ENCODE peak calls at places on chromosomes 6 and 20, in six cellular contexts. One of them, this sample, is unnamed.
A peak's percentile ranks its signal among the peaks of the same experiment; 100 is the strongest.

GRCh38 chr20:44621939-44622338 is 29.6 kb downstream of the ADA start:
- DNase-seq in GM12892: no peak
- DNase-seq in body of pancreas: no peak
- DNase-seq in Peyer's patch: no peak
- DNase-seq in endothelial cell of umbilical vein: no peak
- DNase-seq in ovary: no peak
- DNase-seq in this sample: no peak

GRCh38 chr20:34907616-34908469 is 31.4 kb downstream of the ACSS2 start:
- DNase-seq in ovary: peak; percentile 39
- DNase-seq in Peyer's patch: no peak
- DNase-seq in endothelial cell of umbilical vein: peak; percentile 97
- DNase-seq in GM12892: no peak
- DNase-seq in body of pancreas: peak; percentile 59
- DNase-seq in this sample: no peak

GRCh38 chr20:35295058-35295457 is 2.8 kb upstream of the FAM83C start:
- DNase-seq in GM12892: no peak
- DNase-seq in Peyer's patch: no peak
- DNase-seq in body of pancreas: no peak
- DNase-seq in endothelial cell of umbilical vein: no peak
- DNase-seq in ovary: no peak
- DNase-seq in this sample: no peak

GRCh38 chr6:20416567-20417345 is 15.1 kb downstream of the E2F3 start:
- DNase-seq in ovary: no peak
- DNase-seq in body of pancreas: no peak
- DNase-seq in GM12892: no peak
- DNase-seq in endothelial cell of umbilical vein: no peak
- DNase-seq in Peyer's patch: no peak
- DNase-seq in this sample: no peak

GRCh38 chr6:99933129-99933528 is 60.9 kb downstream of the MCHR2 start:
- DNase-seq in ovary: no peak
- DNase-seq in Peyer's patch: no peak
- DNase-seq in body of pancreas: no peak
- DNase-seq in GM12892: no peak
- DNase-seq in endothelial cell of umbilical vein: no peak
- DNase-seq in this sample: no peak

GRCh38 chr6:133888931-133889556 is at the start of gene TCF21:
- DNase-seq in Peyer's patch: no peak
- DNase-seq in endothelial cell of umbilical vein: no peak
- DNase-seq in body of pancreas: peak; percentile 24
- DNase-seq in GM12892: no peak
- DNase-seq in ovary: peak; percentile 84
- DNase-seq in this sample: no peak

GRCh38 chr6:148548749-148549140 is 198.1 kb upstream of the UST start:
- DNase-seq in endothelial cell of umbilical vein: no peak
- DNase-seq in body of pancreas: no peak
- DNase-seq in ovary: no peak
- DNase-seq in GM12892: no peak
- DNase-seq in Peyer's patch: no peak
- DNase-seq in this sample: no peak

GRCh38 chr20:33532753-33533459 is 43.0 kb downstream of the CBFA2T2 start:
- DNase-seq in body of pancreas: no peak
- DNase-seq in GM12892: no peak
- DNase-seq in ovary: no peak
- DNase-seq in endothelial cell of umbilical vein: no peak
- DNase-seq in Peyer's patch: no peak
- DNase-seq in this sample: no peak

GRCh38 chr6:29887819-29888581 is 54.3 kb upstream of the HLA-A start:
- DNase-seq in body of pancreas: peak; percentile 68
- DNase-seq in Peyer's patch: no peak
- DNase-seq in GM12892: peak; percentile 71
- DNase-seq in ovary: peak; percentile 87
- DNase-seq in endothelial cell of umbilical vein: peak; percentile 10
- DNase-seq in this sample: peak; percentile 25

GRCh38 chr6:170000071-170000843 is 248.8 kb downstream of the ERMARD start:
- DNase-seq in body of pancreas: no peak
- DNase-seq in Peyer's patch: no peak
- DNase-seq in endothelial cell of umbilical vein: no peak
- DNase-seq in ovary: no peak
- DNase-seq in GM12892: no peak
- DNase-seq in this sample: no peak

GRCh38 chr6:150301871-150302800 is 66.7 kb upstream of the IYD start:
- DNase-seq in ovary: no peak
- DNase-seq in Peyer's patch: no peak
- DNase-seq in body of pancreas: no peak
- DNase-seq in endothelial cell of umbilical vein: peak; percentile 29
- DNase-seq in GM12892: peak; percentile 10
- DNase-seq in this sample: no peak

GRCh38 chr20:13786143-13786828 is 1.5 kb downstream of the NDUFAF5 start:
- DNase-seq in endothelial cell of umbilical vein: no peak
- DNase-seq in GM12892: no peak
- DNase-seq in ovary: no peak
- DNase-seq in Peyer's patch: no peak
- DNase-seq in body of pancreas: no peak
- DNase-seq in this sample: no peak

GRCh38 chr6:100267002-100267401 is 197.7 kb downstream of the SIM1 start:
- DNase-seq in Peyer's patch: no peak
- DNase-seq in GM12892: no peak
- DNase-seq in body of pancreas: no peak
- DNase-seq in ovary: no peak
- DNase-seq in endothelial cell of umbilical vein: no peak
- DNase-seq in this sample: no peak

GRCh38 chr20:61948586-61949362 is 116.9 kb downstream of the TAF4 start:
- DNase-seq in Peyer's patch: no peak
- DNase-seq in GM12892: no peak
- DNase-seq in endothelial cell of umbilical vein: no peak
- DNase-seq in ovary: no peak
- DNase-seq in body of pancreas: no peak
- DNase-seq in this sample: no peak

GRCh38 chr6:53979468-53980067 is 131.7 kb upstream of the MLIP start:
- DNase-seq in Peyer's patch: no peak
- DNase-seq in GM12892: peak; percentile 5
- DNase-seq in endothelial cell of umbilical vein: peak; percentile 64
- DNase-seq in ovary: no peak
- DNase-seq in body of pancreas: peak; percentile 12
- DNase-seq in this sample: no peak

GRCh38 chr6:88813045-88813444 is 150.4 kb downstream of the RNGTT start:
- DNase-seq in endothelial cell of umbilical vein: no peak
- DNase-seq in ovary: no peak
- DNase-seq in Peyer's patch: no peak
- DNase-seq in body of pancreas: no peak
- DNase-seq in GM12892: no peak
- DNase-seq in this sample: no peak

GRCh38 chr6:25219147-25219546 is 60.0 kb upstream of the CARMIL1 start:
- DNase-seq in body of pancreas: no peak
- DNase-seq in Peyer's patch: no peak
- DNase-seq in GM12892: no peak
- DNase-seq in ovary: no peak
- DNase-seq in endothelial cell of umbilical vein: no peak
- DNase-seq in this sample: no peak

GRCh38 chr6:3620937-3621336 is 130.6 kb downstream of the PXDC1 start:
- DNase-seq in Peyer's patch: no peak
- DNase-seq in endothelial cell of umbilical vein: no peak
- DNase-seq in GM12892: no peak
- DNase-seq in body of pancreas: no peak
- DNase-seq in ovary: no peak
- DNase-seq in this sample: no peak

GRCh38 chr20:52622086-52622485 is 350.1 kb upstream of the TSHZ2 start:
- DNase-seq in endothelial cell of umbilical vein: no peak
- DNase-seq in Peyer's patch: no peak
- DNase-seq in ovary: no peak
- DNase-seq in GM12892: no peak
- DNase-seq in body of pancreas: no peak
- DNase-seq in this sample: no peak

GRCh38 chr20:50001784-50002311 is 19.1 kb downstream of the SNAI1 start:
- DNase-seq in GM12892: no peak
- DNase-seq in endothelial cell of umbilical vein: no peak
- DNase-seq in body of pancreas: no peak
- DNase-seq in ovary: no peak
- DNase-seq in Peyer's patch: no peak
- DNase-seq in this sample: no peak

GRCh38 chr6:153729189-153729588 is 309.9 kb upstream of the OPRM1 start:
- DNase-seq in endothelial cell of umbilical vein: no peak
- DNase-seq in ovary: no peak
- DNase-seq in GM12892: no peak
- DNase-seq in body of pancreas: no peak
- DNase-seq in Peyer's patch: no peak
- DNase-seq in this sample: no peak

GRCh38 chr6:36249536-36249935 is 20.3 kb upstream of the PNPLA1 start:
- DNase-seq in body of pancreas: no peak
- DNase-seq in Peyer's patch: no peak
- DNase-seq in GM12892: no peak
- DNase-seq in ovary: no peak
- DNase-seq in endothelial cell of umbilical vein: no peak
- DNase-seq in this sample: no peak

GRCh38 chr6:793261-793660 is 100.3 kb upstream of the EXOC2 start:
- DNase-seq in ovary: no peak
- DNase-seq in body of pancreas: no peak
- DNase-seq in endothelial cell of umbilical vein: no peak
- DNase-seq in GM12892: no peak
- DNase-seq in Peyer's patch: no peak
- DNase-seq in this sample: no peak

GRCh38 chr6:111767752-111768430 is 105.4 kb downstream of the FYN start:
- DNase-seq in endothelial cell of umbilical vein: no peak
- DNase-seq in Peyer's patch: no peak
- DNase-seq in GM12892: no peak
- DNase-seq in ovary: no peak
- DNase-seq in body of pancreas: no peak
- DNase-seq in this sample: no peak

GRCh38 chr6:147219463-147219862 is 15.2 kb downstream of the STXBP5 start:
- DNase-seq in body of pancreas: no peak
- DNase-seq in GM12892: no peak
- DNase-seq in endothelial cell of umbilical vein: no peak
- DNase-seq in Peyer's patch: no peak
- DNase-seq in ovary: no peak
- DNase-seq in this sample: no peak
- TF ChIP-seq POLR2A in body of pancreas: no peak
- TF ChIP-seq POLR2A in GM12892: no peak
- TF ChIP-seq POLR2A in endothelial cell of umbilical vein: no peak
- TF ChIP-seq POLR2A in Peyer's patch: no peak
- TF ChIP-seq POLR2A in ovary: no peak
- TF ChIP-seq POLR2A in this sample: no peak

GRCh38 chr6:39228992-39229767 is at the start of gene KCNK5:
- DNase-seq in GM12892: peak; percentile 83
- DNase-seq in ovary: peak; percentile 88
- DNase-seq in endothelial cell of umbilical vein: peak; percentile 17
- DNase-seq in Peyer's patch: peak; percentile 56
- DNase-seq in body of pancreas: peak; percentile 89
- DNase-seq in this sample: no peak
- TF ChIP-seq POLR2A in GM12892: peak; percentile 67
- TF ChIP-seq POLR2A in ovary: no peak
- TF ChIP-seq POLR2A in endothelial cell of umbilical vein: no peak
- TF ChIP-seq POLR2A in Peyer's patch: peak; percentile 94
- TF ChIP-seq POLR2A in body of pancreas: peak; percentile 86
- TF ChIP-seq POLR2A in this sample: peak; percentile 88

GRCh38 chr20:378961-379336 is 1.6 kb upstream of the TRIB3 start:
- DNase-seq in endothelial cell of umbilical vein: no peak
- DNase-seq in GM12892: no peak
- DNase-seq in body of pancreas: no peak
- DNase-seq in ovary: no peak
- DNase-seq in Peyer's patch: no peak
- DNase-seq in this sample: no peak

GRCh38 chr20:380763-381580 is 412 bp downstream of the TRIB3 start:
- DNase-seq in ovary: peak; percentile 68
- DNase-seq in endothelial cell of umbilical vein: peak; percentile 36
- DNase-seq in Peyer's patch: peak; percentile 74
- DNase-seq in GM12892: peak; percentile 71
- DNase-seq in body of pancreas: peak; percentile 51
- DNase-seq in this sample: no peak

GRCh38 chr20:383889-384288 is 3.3 kb downstream of the TRIB3 start:
- DNase-seq in GM12892: no peak
- DNase-seq in Peyer's patch: no peak
- DNase-seq in body of pancreas: no peak
- DNase-seq in endothelial cell of umbilical vein: no peak
- DNase-seq in ovary: no peak
- DNase-seq in this sample: no peak

GRCh38 chr20:382291-383115 is 1.9 kb downstream of the TRIB3 start:
- DNase-seq in body of pancreas: no peak
- DNase-seq in endothelial cell of umbilical vein: no peak
- DNase-seq in GM12892: no peak
- DNase-seq in ovary: no peak
- DNase-seq in Peyer's patch: no peak
- DNase-seq in this sample: no peak

DNA sequence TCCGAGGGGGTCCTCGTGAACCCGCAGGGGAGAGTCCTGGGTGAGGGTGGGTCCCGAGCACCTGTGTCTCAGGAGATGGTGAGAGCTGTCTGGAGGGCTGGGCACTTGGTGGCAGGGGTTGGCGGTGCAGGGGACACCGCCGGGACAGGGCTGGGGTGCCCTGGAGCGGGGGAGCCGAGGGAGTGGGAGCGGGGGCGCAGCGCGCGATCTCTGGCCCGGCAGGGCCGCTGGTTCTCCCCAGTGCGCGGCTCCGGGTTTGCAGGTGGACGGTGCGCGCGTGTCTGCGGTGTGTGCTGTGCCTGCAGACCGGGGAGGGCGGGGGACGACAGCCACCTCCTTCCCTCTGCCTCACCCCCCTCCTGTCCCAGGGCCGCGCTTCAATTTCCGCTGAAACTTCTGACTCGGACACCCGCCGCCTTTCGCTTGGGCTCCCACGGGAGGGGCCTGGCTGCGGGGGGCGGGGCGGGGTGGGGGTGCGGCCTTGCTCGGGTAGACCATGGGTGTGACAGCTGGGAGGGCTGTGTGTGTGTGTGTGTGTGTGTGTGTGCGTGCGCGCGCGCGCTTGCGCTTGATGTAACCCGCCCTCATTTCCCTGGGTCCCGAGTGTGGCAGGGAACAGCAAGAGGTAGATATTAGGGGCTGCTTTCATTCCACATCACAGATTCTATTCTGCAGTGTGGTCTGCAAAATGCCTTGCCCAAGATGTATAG is 1.2 kb downstream of the TRIB3 start:
- DNase-seq in body of pancreas: peak; percentile 82
- DNase-seq in ovary: peak; percentile 60
- DNase-seq in endothelial cell of umbilical vein: peak; percentile 48
- DNase-seq in GM12892: peak; percentile 83
- DNase-seq in Peyer's patch: peak; percentile 90
- DNase-seq in this sample: peak; percentile 48
- TF ChIP-seq POLR2A in body of pancreas: peak; percentile 68
- TF ChIP-seq POLR2A in ovary: no peak
- TF ChIP-seq POLR2A in endothelial cell of umbilical vein: peak; percentile 36
- TF ChIP-seq POLR2A in GM12892: peak; percentile 71
- TF ChIP-seq POLR2A in Peyer's patch: peak; percentile 35
- TF ChIP-seq POLR2A in this sample: peak; percentile 79

DNA sequence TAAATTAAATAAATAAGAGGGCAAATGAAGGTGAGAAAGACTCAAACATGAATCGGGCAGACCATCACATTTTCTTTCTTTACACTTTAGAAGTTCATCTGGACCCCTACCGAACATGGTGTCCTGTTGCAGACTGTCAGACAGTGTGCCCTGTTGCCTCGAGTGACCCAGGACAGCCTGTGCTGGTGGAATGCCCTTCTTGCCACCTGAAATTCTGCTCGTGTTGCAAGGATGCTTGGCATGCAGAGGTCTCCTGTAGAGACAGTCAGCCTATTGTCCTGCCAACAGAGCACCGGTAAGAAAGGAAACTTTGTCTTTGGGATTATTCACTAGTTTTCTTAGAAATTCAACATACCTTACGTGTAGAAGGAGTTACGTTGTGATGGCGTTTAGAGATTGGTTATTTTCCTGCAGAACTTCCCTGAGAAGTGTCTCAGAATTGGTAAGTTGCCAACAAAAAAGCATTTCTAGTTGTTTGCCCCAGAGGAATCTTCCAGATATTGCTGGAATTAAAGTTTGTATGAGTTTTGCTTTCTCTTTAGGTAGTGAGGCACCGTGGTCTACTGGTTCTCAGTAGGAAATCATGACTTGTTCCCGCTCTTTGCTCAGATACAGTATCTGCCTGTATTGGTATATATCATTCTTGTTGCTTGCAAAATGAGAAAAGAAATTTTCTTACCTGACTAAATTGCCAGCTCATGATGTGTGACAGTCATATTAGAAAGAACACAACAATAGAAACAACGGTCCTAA is 70.1 kb downstream of the RNF144B start:
- DNase-seq in endothelial cell of umbilical vein: no peak
- DNase-seq in Peyer's patch: no peak
- DNase-seq in GM12892: no peak
- DNase-seq in ovary: no peak
- DNase-seq in body of pancreas: no peak
- DNase-seq in this sample: no peak
- TF ChIP-seq POLR2A in endothelial cell of umbilical vein: no peak
- TF ChIP-seq POLR2A in Peyer's patch: no peak
- TF ChIP-seq POLR2A in GM12892: no peak
- TF ChIP-seq POLR2A in ovary: no peak
- TF ChIP-seq POLR2A in body of pancreas: no peak
- TF ChIP-seq POLR2A in this sample: no peak

This sample was measured in GM12878.